ENCODE peak calls at places on chromosomes 3 and 15, in six cellular contexts. A, Z, E, X, R and W are unnamed samples.

GRCh38 chr3:78940128-78940527 is 827.7 kb downstream of the ROBO1 start:
- DNase-seq in A (no peak), R (no peak), X (no peak), Z (no peak), E (no peak), W (no peak)

GRCh38 chr3:126538316-126538715 is 14.4 kb downstream of the CHST13 start:
- DNase-seq in X (no peak), A (no peak), R (no peak), Z (no peak), E (no peak), W (no peak)

GRCh38 chr15:99707481-99708270 is 25.6 kb downstream of the LYSMD4 start:
- DNase-seq in A (no peak), E (no peak), R (peak), Z (no peak), X (no peak), W (peak)

GRCh38 chr3:129577925-129578742 is 28.3 kb downstream of the PLXND1 start:
- DNase-seq in R (no peak), A (no peak), E (no peak), Z (no peak), X (no peak), W (no peak)

GRCh38 chr15:101086394-101087171 is 165.3 kb downstream of the CHSY1 start:
- DNase-seq in Z (no peak), X (no peak), R (no peak), A (no peak), E (no peak), W (no peak)

GRCh38 chr3:45479627-45480026 is 91.3 kb downstream of the LARS2 start:
- DNase-seq in A (no peak), X (no peak), R (peak), E (peak), Z (no peak), W (peak)

GRCh38 chr3:16084887-16085286 is 89.6 kb upstream of the GALNT15 start:
- DNase-seq in A (no peak), E (no peak), R (peak), X (no peak), Z (no peak), W (no peak)

GRCh38 chr15:77768107-77768506 is 135.4 kb upstream of the LINGO1 start:
- DNase-seq in X (no peak), R (no peak), A (no peak), E (no peak), Z (no peak), W (no peak)

DNA sequence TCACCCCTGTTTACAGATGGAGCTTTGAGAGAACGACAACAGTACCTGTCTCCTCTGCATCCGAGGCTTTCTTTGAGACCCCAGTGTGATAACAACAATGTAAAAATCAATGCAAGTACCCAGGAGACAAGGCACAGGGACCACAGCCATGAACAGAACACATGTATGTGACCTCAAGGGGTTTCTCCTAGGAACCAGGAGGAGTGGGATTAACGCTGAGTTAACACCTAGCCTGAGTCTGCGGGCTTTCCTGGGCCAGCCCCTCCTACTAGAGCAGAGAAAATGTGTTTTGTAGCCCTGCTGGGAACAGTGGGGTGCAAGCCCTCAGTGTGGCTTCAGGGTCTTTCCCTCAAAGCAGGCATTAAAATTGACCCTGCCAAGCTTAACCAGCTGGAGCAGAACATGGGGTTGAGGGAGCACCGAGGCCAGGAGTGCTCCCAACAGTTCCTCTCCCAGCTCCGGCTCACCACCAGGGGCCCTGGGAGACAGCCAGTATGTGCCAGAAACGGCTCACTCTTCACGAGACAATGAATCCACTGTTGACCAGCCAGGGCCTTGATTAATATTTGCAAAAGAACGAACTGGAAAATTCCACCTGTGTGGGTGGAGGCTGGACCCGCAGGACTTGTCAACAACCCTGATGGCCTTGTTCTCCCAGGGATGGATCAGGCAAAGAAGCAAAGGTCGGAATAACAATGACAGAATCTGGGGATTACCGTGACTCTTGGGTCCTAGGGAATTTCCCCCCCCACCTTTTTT is 3.6 kb downstream of the CHDH start:
- DNase-seq in X (peak), Z (peak), A (peak), R (no peak), E (no peak), W (no peak)
- TF ChIP-seq CTCF in X (peak), Z (no peak), A (peak), R (no peak), E (peak), W (no peak)

GRCh38 chr3:13260259-13261103 is 159.6 kb downstream of the NUP210 start:
- DNase-seq in E (no peak), Z (no peak), X (no peak), A (no peak), R (no peak), W (no peak)
- TF ChIP-seq CTCF in E (no peak), Z (no peak), X (no peak), A (no peak), R (peak), W (no peak)

GRCh38 chr3:177483182-177483967 is 286.1 kb upstream of the TBL1XR1 start:
- DNase-seq in X (no peak), E (no peak), R (no peak), Z (no peak), A (no peak), W (no peak)
- TF ChIP-seq CTCF in X (no peak), E (peak), R (peak), Z (no peak), A (peak), W (no peak)

DNA sequence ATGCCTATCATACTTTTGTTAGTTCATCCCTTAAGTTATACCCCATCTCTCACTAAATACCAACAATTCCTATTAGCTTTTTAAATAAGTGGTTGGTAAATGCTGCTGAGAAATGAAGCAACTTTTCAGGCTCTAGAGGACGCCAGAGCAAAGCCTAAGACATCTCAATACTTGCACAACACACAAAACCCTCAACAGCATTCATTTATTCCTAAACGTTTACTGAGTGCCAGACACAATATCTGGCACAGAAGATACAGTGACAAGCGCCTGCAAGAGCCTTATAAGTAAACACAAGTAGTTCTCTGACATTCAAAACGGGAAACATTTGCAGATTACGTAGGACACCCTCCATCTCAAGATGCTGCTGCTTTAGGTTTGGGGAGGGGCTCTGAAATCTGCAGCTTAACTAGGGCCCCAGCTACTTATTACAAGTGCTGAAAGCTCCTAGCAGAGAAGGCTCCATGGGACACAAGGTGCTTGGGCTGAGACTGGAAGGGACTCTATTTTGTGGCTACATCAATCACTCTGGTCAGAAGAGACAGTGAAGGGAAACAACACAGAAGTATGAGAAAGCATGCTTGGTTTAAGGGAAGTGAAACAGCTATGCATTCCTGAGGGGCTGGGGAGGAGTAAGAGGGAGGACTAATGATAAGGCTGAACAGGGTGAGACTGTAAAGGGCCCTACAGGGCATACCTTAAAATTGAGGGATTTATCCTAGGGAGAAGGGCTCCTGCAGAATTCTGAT is 311.3 kb downstream of the PLCL2 start:
- DNase-seq in A (no peak), R (no peak), Z (no peak), X (no peak), E (no peak), W (no peak)
- TF ChIP-seq CTCF in A (no peak), R (peak), Z (no peak), X (no peak), E (peak), W (peak)

GRCh38 chr15:59279023-59279422 is 72.4 kb downstream of the LDHAL6B start:
- DNase-seq in X (no peak), E (no peak), A (no peak), Z (no peak), R (no peak), W (no peak)
- TF ChIP-seq CTCF in X (no peak), E (no peak), A (no peak), Z (no peak), R (no peak), W (no peak)

DNA sequence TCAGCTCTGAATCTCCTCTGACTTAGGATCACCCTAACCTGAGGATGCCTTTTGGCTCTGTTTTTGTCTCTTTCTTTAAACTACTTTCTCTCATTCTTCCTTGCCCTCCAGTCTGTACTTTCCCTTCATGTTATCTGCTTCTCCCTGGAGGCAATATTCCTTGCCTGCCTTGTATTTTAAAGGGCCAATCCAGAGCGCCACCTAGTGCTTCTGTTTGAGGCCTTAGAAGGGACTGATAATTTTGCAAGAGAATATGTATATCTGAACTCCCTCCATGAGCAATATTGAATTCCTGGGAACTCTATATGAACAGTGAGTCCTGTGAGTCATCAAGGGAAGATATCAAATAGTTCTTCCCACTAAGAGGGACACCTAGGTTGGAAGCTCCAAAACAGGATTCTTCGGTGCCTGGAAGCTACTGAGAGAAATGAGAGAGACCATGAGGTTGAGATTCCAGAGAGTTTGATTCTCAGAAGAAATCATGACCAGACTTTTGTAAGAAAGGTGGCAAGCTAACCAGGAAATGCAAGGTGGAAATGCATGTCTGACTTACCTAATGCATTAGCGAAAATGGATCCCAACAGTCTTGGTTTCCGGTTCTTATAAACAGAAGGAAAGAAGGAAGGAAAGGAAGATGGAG is 203.8 kb upstream of the CD96 start:
- DNase-seq in E (peak), X (peak), R (peak), Z (peak), A (peak), W (peak)
- TF ChIP-seq CTCF in E (peak), X (peak), R (peak), Z (no peak), A (peak), W (peak)

GRCh38 chr3:38164966-38165721 is at the start of gene OXSR1:
- DNase-seq in Z (peak), X (peak), R (peak), A (peak), E (peak), W (peak)
- TF ChIP-seq CTCF in Z (no peak), X (no peak), R (no peak), A (no peak), E (peak), W (no peak)

GRCh38 chr15:37823601-37824275 is 110.7 kb upstream of the TMCO5A start:
- DNase-seq in A (no peak), Z (no peak), X (no peak), E (no peak), R (no peak), W (no peak)
- TF ChIP-seq CTCF in A (no peak), Z (no peak), X (no peak), E (no peak), R (no peak), W (no peak)

DNA sequence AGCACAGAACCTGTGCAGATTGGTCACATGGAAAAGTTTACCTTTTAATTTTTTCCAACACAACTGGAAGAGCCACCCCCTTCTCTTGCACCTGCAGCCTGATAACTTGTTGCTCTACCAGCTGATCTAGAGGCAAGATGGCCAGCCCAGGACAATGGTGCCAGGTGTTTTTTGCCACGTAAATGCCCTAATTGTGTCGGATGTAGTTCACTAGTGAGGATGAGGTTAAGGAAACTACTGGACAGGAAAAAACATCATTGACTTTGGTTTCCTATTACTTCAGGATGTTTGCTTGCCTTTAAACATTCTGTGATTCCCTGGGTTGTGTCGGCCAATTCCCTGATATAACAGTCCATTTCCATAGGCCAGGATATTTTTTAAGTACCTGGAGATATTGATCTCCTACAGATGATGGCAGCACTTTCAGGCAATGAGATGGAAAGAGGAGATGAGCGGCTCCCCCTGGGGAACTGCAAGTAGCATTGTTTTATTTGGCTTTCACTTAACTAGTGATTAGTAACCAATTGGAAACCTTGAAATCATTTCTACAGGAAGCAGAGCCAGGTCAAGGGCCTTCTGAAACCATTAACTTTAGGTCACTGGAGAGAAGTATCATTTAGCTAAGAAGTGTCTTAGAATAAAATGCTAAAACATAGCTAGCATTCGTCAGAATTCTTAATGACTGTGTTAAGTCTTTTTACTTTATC is 72.5 kb downstream of the OSBPL10 start:
- DNase-seq in E (no peak), Z (no peak), R (peak), A (no peak), X (no peak), W (no peak)
- TF ChIP-seq CTCF in E (peak), Z (no peak), R (peak), A (no peak), X (no peak), W (peak)

GRCh38 chr3:59065240-59065639 is 15.4 kb upstream of the CFAP20DC start:
- DNase-seq in R (no peak), Z (no peak), E (no peak), A (no peak), X (no peak), W (no peak)

GRCh38 chr3:59069838-59070237 is 20.0 kb upstream of the CFAP20DC start:
- DNase-seq in E (no peak), Z (no peak), R (no peak), X (no peak), A (no peak), W (no peak)

GRCh38 chr3:59064728-59065127 is 14.9 kb upstream of the CFAP20DC start:
- DNase-seq in X (no peak), A (no peak), Z (no peak), R (no peak), E (no peak), W (no peak)

GRCh38 chr3:59064276-59064675 is 14.5 kb upstream of the CFAP20DC start:
- DNase-seq in R (no peak), Z (no peak), A (no peak), X (no peak), E (no peak), W (no peak)
- TF ChIP-seq CTCF in R (peak), Z (no peak), A (no peak), X (no peak), E (no peak), W (no peak)